ENCODE peak calls at places on chromosomes 6 and 20, in nine cellular contexts. One of them, this sample, is unnamed.

GRCh38 chr20:59596690-59597089 is 7.7 kb upstream of the PHACTR3 start:
- DNase-seq in glutamatergic neuron: no peak
- DNase-seq in GM12865: no peak
- DNase-seq in NB4: no peak
- DNase-seq in cardiac muscle cell: no peak
- DNase-seq in heart left ventricle: peak; percentile 39
- DNase-seq in breast epithelium: no peak
- DNase-seq in lower lobe of right lung: no peak
- DNase-seq in A549: no peak
- DNase-seq in this sample: no peak

GRCh38 chr6:84426002-84426705 is 198.7 kb upstream of the CEP162 start:
- DNase-seq in glutamatergic neuron: no peak
- DNase-seq in GM12865: no peak
- DNase-seq in NB4: no peak
- DNase-seq in cardiac muscle cell: no peak
- DNase-seq in heart left ventricle: no peak
- DNase-seq in breast epithelium: no peak
- DNase-seq in lower lobe of right lung: no peak
- DNase-seq in A549: no peak
- DNase-seq in this sample: no peak

GRCh38 chr6:169994734-169995133 is 243.3 kb downstream of the ERMARD start:
- DNase-seq in glutamatergic neuron: no peak
- DNase-seq in GM12865: no peak
- DNase-seq in NB4: no peak
- DNase-seq in cardiac muscle cell: no peak
- DNase-seq in heart left ventricle: no peak
- DNase-seq in breast epithelium: no peak
- DNase-seq in lower lobe of right lung: no peak
- DNase-seq in A549: no peak
- DNase-seq in this sample: no peak

GRCh38 chr6:35970181-35970580 is 49.3 kb upstream of the SRPK1 start:
- DNase-seq in glutamatergic neuron: no peak
- DNase-seq in GM12865: no peak
- DNase-seq in NB4: no peak
- DNase-seq in cardiac muscle cell: peak; percentile 82
- DNase-seq in heart left ventricle: no peak
- DNase-seq in breast epithelium: no peak
- DNase-seq in lower lobe of right lung: no peak
- DNase-seq in A549: no peak
- DNase-seq in this sample: no peak

GRCh38 chr6:42025066-42025789 is 25.1 kb upstream of the TAF8 start:
- DNase-seq in glutamatergic neuron: no peak
- DNase-seq in GM12865: peak; percentile 85
- DNase-seq in NB4: peak; percentile 89
- DNase-seq in cardiac muscle cell: no peak
- DNase-seq in heart left ventricle: no peak
- DNase-seq in breast epithelium: no peak
- DNase-seq in lower lobe of right lung: no peak
- DNase-seq in A549: no peak
- DNase-seq in this sample: peak; percentile 67

GRCh38 chr6:48835421-48835958 is 627.6 kb downstream of the MMUT start:
- DNase-seq in glutamatergic neuron: no peak
- DNase-seq in GM12865: peak; percentile 5
- DNase-seq in NB4: peak; percentile 9
- DNase-seq in cardiac muscle cell: peak; percentile 50
- DNase-seq in heart left ventricle: no peak
- DNase-seq in breast epithelium: no peak
- DNase-seq in lower lobe of right lung: no peak
- DNase-seq in A549: no peak
- DNase-seq in this sample: no peak

GRCh38 chr6:122620902-122621301 is 10.7 kb downstream of the PKIB start:
- DNase-seq in glutamatergic neuron: no peak
- DNase-seq in GM12865: no peak
- DNase-seq in NB4: no peak
- DNase-seq in cardiac muscle cell: no peak
- DNase-seq in heart left ventricle: no peak
- DNase-seq in breast epithelium: no peak
- DNase-seq in lower lobe of right lung: no peak
- DNase-seq in A549: peak; percentile 1
- DNase-seq in this sample: no peak

GRCh38 chr6:95240514-95240913 is 336.8 kb upstream of the MANEA start:
- DNase-seq in glutamatergic neuron: no peak
- DNase-seq in GM12865: no peak
- DNase-seq in NB4: no peak
- DNase-seq in cardiac muscle cell: no peak
- DNase-seq in heart left ventricle: no peak
- DNase-seq in breast epithelium: no peak
- DNase-seq in lower lobe of right lung: no peak
- DNase-seq in A549: no peak
- DNase-seq in this sample: no peak

GRCh38 chr6:14542670-14543366 is 425.2 kb downstream of the CD83 start:
- DNase-seq in glutamatergic neuron: no peak
- DNase-seq in GM12865: peak; percentile 38
- DNase-seq in NB4: peak; percentile 52
- DNase-seq in cardiac muscle cell: peak; percentile 34
- DNase-seq in heart left ventricle: no peak
- DNase-seq in breast epithelium: no peak
- DNase-seq in lower lobe of right lung: no peak
- DNase-seq in A549: no peak
- DNase-seq in this sample: peak; percentile 49

GRCh38 chr6:17725083-17725482 is 18.4 kb upstream of the NUP153 start:
- DNase-seq in glutamatergic neuron: peak; percentile 87
- DNase-seq in GM12865: no peak
- DNase-seq in NB4: peak; percentile 72
- DNase-seq in cardiac muscle cell: peak; percentile 89
- DNase-seq in heart left ventricle: peak; percentile 77
- DNase-seq in breast epithelium: no peak
- DNase-seq in lower lobe of right lung: no peak
- DNase-seq in A549: no peak
- DNase-seq in this sample: no peak

GRCh38 chr20:58150772-58151171 is 77.7 kb downstream of the ANKRD60 start:
- DNase-seq in glutamatergic neuron: peak; percentile 47
- DNase-seq in GM12865: peak; percentile 3
- DNase-seq in NB4: no peak
- DNase-seq in cardiac muscle cell: no peak
- DNase-seq in heart left ventricle: no peak
- DNase-seq in breast epithelium: no peak
- DNase-seq in lower lobe of right lung: peak; percentile 63
- DNase-seq in A549: no peak
- DNase-seq in this sample: no peak

GRCh38 chr6:169253745-169254238 is at the start of gene THBS2:
- DNase-seq in glutamatergic neuron: peak; percentile 62
- DNase-seq in GM12865: no peak
- DNase-seq in NB4: no peak
- DNase-seq in cardiac muscle cell: peak; percentile 97
- DNase-seq in heart left ventricle: peak; percentile 72
- DNase-seq in breast epithelium: peak; percentile 45
- DNase-seq in lower lobe of right lung: no peak
- DNase-seq in A549: no peak
- DNase-seq in this sample: no peak

GRCh38 chr6:22737331-22737730 is 168.0 kb downstream of the HDGFL1 start:
- DNase-seq in glutamatergic neuron: peak; percentile 68
- DNase-seq in GM12865: peak; percentile 53
- DNase-seq in NB4: peak; percentile 42
- DNase-seq in cardiac muscle cell: peak; percentile 69
- DNase-seq in heart left ventricle: peak; percentile 28
- DNase-seq in breast epithelium: peak; percentile 17
- DNase-seq in lower lobe of right lung: no peak
- DNase-seq in A549: peak; percentile 34
- DNase-seq in this sample: no peak
- TF ChIP-seq CTCF in glutamatergic neuron: peak; percentile 67
- TF ChIP-seq CTCF in GM12865: peak; percentile 45
- TF ChIP-seq CTCF in NB4: peak; percentile 43
- TF ChIP-seq CTCF in cardiac muscle cell: peak; percentile 63
- TF ChIP-seq CTCF in heart left ventricle: peak; percentile 65
- TF ChIP-seq CTCF in breast epithelium: no peak
- TF ChIP-seq CTCF in lower lobe of right lung: peak; percentile 44
- TF ChIP-seq CTCF in A549: peak; percentile 15
- TF ChIP-seq CTCF in this sample: no peak

DNA sequence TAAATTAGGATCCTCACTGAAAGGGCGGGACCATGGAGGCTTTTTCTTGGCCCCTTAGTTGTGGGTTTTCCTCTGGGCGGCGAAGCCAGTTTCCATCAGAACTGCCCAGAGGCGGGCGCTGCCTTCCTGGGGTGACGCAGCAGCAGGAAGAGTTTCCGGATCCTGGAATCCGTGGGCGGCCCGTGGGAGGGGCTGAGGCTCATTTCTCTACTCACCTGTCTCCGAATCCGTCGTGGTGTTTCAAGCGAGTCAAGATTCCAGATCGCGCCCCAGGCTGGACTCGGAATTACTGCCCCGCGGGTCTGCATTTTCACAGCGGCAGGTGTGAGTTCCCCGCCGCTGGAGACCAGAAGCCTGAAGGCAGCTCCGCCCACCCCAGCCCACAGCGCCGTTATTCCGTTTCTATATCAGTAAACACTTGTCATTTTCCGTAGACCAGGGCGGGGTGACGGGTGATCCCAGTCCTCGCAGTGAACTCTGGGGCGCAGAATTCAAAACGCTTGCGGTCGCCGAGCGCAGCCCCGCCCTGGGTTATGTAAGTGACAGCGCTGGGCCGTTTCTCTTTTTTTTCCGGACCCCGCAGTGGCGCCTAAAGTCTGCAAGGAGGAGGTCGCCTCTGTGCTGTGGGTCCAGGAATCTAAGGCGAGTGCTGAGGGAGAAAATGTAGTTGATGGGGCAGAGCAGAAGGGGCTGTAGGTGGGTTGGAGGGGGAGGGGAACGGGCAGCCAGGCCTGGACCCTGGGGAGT is 27.2 kb upstream of the POU5F1 start:
- DNase-seq in glutamatergic neuron: peak; percentile 70
- DNase-seq in GM12865: peak; percentile 97
- DNase-seq in NB4: peak; percentile 96
- DNase-seq in cardiac muscle cell: peak; percentile 80
- DNase-seq in heart left ventricle: peak; percentile 95
- DNase-seq in breast epithelium: peak; percentile 92
- DNase-seq in lower lobe of right lung: peak; percentile 97
- DNase-seq in A549: peak; percentile 83
- DNase-seq in this sample: peak; percentile 95
- TF ChIP-seq CTCF in glutamatergic neuron: no peak
- TF ChIP-seq CTCF in GM12865: no peak
- TF ChIP-seq CTCF in NB4: no peak
- TF ChIP-seq CTCF in cardiac muscle cell: no peak
- TF ChIP-seq CTCF in heart left ventricle: no peak
- TF ChIP-seq CTCF in breast epithelium: no peak
- TF ChIP-seq CTCF in lower lobe of right lung: no peak
- TF ChIP-seq CTCF in A549: no peak
- TF ChIP-seq CTCF in this sample: no peak

GRCh38 chr6:106976270-106976669 is 1.7 kb upstream of the CD24 start:
- DNase-seq in glutamatergic neuron: no peak
- DNase-seq in GM12865: no peak
- DNase-seq in NB4: no peak
- DNase-seq in cardiac muscle cell: no peak
- DNase-seq in heart left ventricle: no peak
- DNase-seq in breast epithelium: no peak
- DNase-seq in lower lobe of right lung: no peak
- DNase-seq in A549: no peak
- DNase-seq in this sample: no peak

GRCh38 chr6:106973841-106974336 is 640 bp downstream of the CD24 start:
- DNase-seq in glutamatergic neuron: no peak
- DNase-seq in GM12865: no peak
- DNase-seq in NB4: no peak
- DNase-seq in cardiac muscle cell: no peak
- DNase-seq in heart left ventricle: no peak
- DNase-seq in breast epithelium: peak; percentile 19
- DNase-seq in lower lobe of right lung: peak; percentile 46
- DNase-seq in A549: no peak
- DNase-seq in this sample: no peak

GRCh38 chr6:106975699-106976032 is 1.1 kb upstream of the CD24 start:
- DNase-seq in glutamatergic neuron: no peak
- DNase-seq in GM12865: no peak
- DNase-seq in NB4: peak; percentile 17
- DNase-seq in cardiac muscle cell: peak; percentile 6
- DNase-seq in heart left ventricle: no peak
- DNase-seq in breast epithelium: no peak
- DNase-seq in lower lobe of right lung: no peak
- DNase-seq in A549: no peak
- DNase-seq in this sample: no peak

GRCh38 chr6:106974337-106974998 is at the start of gene CD24:
- DNase-seq in glutamatergic neuron: peak; percentile 93
- DNase-seq in GM12865: peak; percentile 35
- DNase-seq in NB4: peak; percentile 18
- DNase-seq in cardiac muscle cell: no peak
- DNase-seq in heart left ventricle: no peak
- DNase-seq in breast epithelium: peak; percentile 39
- DNase-seq in lower lobe of right lung: peak; percentile 62
- DNase-seq in A549: peak; percentile 57
- DNase-seq in this sample: no peak

DNA sequence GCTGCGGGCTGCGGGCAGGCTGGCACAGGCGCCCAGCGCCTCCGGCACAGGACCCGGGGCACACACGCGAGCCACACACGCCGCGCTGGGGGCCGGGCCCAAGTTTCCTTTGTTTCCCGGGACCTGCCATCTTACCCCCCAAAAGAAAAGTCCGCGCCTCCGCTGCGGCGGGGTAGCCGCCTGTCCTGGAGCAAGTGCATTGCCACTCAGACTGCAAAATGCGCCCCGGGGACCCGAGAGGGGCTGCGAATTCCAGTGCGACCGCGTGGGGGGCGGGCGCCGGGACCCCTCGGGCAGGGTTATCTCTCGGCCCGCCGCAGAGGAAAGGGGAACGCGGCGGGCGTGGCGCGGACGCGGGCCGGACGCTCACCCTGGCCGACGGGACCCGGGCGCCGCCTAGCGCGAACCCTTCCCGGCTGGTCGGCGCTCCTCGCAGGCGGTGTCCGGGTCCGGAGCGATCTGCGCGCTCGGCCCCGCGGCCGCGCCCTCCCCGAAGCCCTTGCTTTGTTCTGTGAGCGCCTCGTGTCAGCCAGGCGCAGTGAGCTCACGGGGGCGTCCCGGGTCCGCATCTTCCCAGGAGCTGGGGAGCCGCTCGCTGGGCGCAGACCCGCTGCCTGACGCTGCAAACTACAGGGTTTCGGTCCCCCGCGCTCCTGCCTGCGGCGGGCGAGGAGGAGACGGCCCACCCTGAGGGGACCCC is 620 bp upstream of the CD24 start:
- DNase-seq in glutamatergic neuron: peak; percentile 80
- DNase-seq in GM12865: peak; percentile 61
- DNase-seq in NB4: peak; percentile 62
- DNase-seq in cardiac muscle cell: peak; percentile 7
- DNase-seq in heart left ventricle: peak; percentile 31
- DNase-seq in breast epithelium: peak; percentile 26
- DNase-seq in lower lobe of right lung: peak; percentile 73
- DNase-seq in A549: peak; percentile 53
- DNase-seq in this sample: no peak
- TF ChIP-seq CTCF in glutamatergic neuron: no peak
- TF ChIP-seq CTCF in GM12865: peak; percentile 31
- TF ChIP-seq CTCF in NB4: no peak
- TF ChIP-seq CTCF in cardiac muscle cell: no peak
- TF ChIP-seq CTCF in heart left ventricle: no peak
- TF ChIP-seq CTCF in breast epithelium: no peak
- TF ChIP-seq CTCF in lower lobe of right lung: peak; percentile 14
- TF ChIP-seq CTCF in A549: peak; percentile 50
- TF ChIP-seq CTCF in this sample: no peak

DNA sequence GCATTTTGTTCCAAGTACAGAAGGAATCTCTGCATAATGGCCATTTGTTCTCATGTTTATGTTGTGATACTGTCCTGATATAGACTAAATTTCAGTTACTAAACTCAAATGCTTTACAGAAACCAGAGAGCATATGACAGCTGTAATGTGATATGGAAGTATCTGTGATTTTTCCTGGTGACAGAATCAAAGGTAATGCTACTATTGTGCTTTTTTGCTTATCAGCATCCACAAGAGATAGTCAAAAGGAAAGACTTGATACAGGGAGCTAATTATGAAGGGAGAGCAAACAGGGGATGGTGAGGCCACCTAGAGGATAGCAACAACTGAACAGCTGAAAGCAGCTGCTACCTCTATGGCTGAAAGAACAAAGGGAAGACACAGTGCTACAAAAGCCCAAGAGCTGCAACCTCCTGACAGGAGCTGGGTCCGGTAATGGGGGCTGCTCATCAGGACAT is 181.4 kb downstream of the PHF3 start:
- DNase-seq in glutamatergic neuron: peak; percentile 27
- DNase-seq in GM12865: peak; percentile 28
- DNase-seq in NB4: peak; percentile 34
- DNase-seq in cardiac muscle cell: peak; percentile 55
- DNase-seq in heart left ventricle: no peak
- DNase-seq in breast epithelium: no peak
- DNase-seq in lower lobe of right lung: no peak
- DNase-seq in A549: peak; percentile 20
- DNase-seq in this sample: no peak
- TF ChIP-seq CTCF in glutamatergic neuron: no peak
- TF ChIP-seq CTCF in GM12865: peak; percentile 18
- TF ChIP-seq CTCF in NB4: peak; percentile 34
- TF ChIP-seq CTCF in cardiac muscle cell: peak; percentile 50
- TF ChIP-seq CTCF in heart left ventricle: no peak
- TF ChIP-seq CTCF in breast epithelium: no peak
- TF ChIP-seq CTCF in lower lobe of right lung: no peak
- TF ChIP-seq CTCF in A549: no peak
- TF ChIP-seq CTCF in this sample: peak; percentile 20